ENCODE peak calls at places on chromosomes 4 and X, in nine cellular contexts. Z is body of pancreas; E is hippocampal formation; K is activated T-helper 1 cell treated with anti-CD3 and anti-CD28 coated beads, Interleukin-2, amount 50 U/mL, for 16 hours; T is activated naive CD8-positive, alpha-beta T cell treated with anti-CD3 and anti-CD28 coated beads, Interleukin-2, amount 50 U/mL, for 16 hours; W is HCEC 1CT; Y is SW 1271; G is HS-5; F is HT1080. O is an unnamed sample.

GRCh38 chr4:16597829-16598228 is 300.6 kb downstream of the LDB2 start:
- DNase-seq in Z (no peak), E (no peak), K (no peak), T (no peak), W (no peak), Y (peak; percentile 7), G (no peak), F (peak; percentile 68), O (no peak)

GRCh38 chrX:53440631-53441517 is 6.7 kb upstream of the HSD17B10 start:
- DNase-seq in Z (peak; percentile 71), E (no peak), K (no peak), T (no peak), W (peak; percentile 47), Y (no peak), G (peak; percentile 10), F (peak; percentile 62), O (no peak)

GRCh38 chr4:153345011-153345981 is 808 bp downstream of the MND1 start:
- DNase-seq in Z (peak; percentile 34), E (no peak), K (no peak), T (peak; percentile 9), W (peak; percentile 53), Y (peak; percentile 64), G (peak; percentile 57), F (peak; percentile 74), O (peak; percentile 48)

GRCh38 chr4:149708513-149709175 is 107.0 kb downstream of the IQCM start:
- DNase-seq in Z (no peak), E (no peak), K (no peak), T (no peak), W (peak; percentile 23), Y (no peak), G (no peak), F (peak; percentile 66), O (no peak)

GRCh38 chr4:68342139-68342538 is 7.8 kb downstream of the YTHDC1 start:
- DNase-seq in Z (peak; percentile 24), E (no peak), K (no peak), T (no peak), W (no peak), Y (no peak), G (no peak), F (peak; percentile 26), O (no peak)

GRCh38 chr4:94634266-94634665 is 123.5 kb upstream of the BMPR1B start:
- DNase-seq in Z (no peak), E (no peak), K (no peak), T (no peak), W (peak; percentile 10), Y (no peak), G (no peak), F (no peak), O (no peak)

GRCh38 chr4:73770917-73771316 is 30.5 kb downstream of the CXCL8 start:
- DNase-seq in Z (peak; percentile 81), E (no peak), K (no peak), T (no peak), W (no peak), Y (no peak), G (no peak), F (no peak), O (no peak)

GRCh38 chr4:986949-987688 is at the start of gene IDUA:
- DNase-seq in Z (peak; percentile 77), E (peak; percentile 49), K (peak; percentile 71), T (peak; percentile 79), W (peak; percentile 71), Y (peak; percentile 79), G (peak; percentile 73), F (peak; percentile 80), O (peak; percentile 91)

GRCh38 chr4:7943211-7943610 is 3.5 kb upstream of the AFAP1 start:
- DNase-seq in Z (no peak), E (no peak), K (no peak), T (no peak), W (no peak), Y (no peak), G (no peak), F (no peak), O (no peak)

GRCh38 chrX:17403231-17403691 is 28.3 kb downstream of the NHS start:
- DNase-seq in Z (peak; percentile 33), E (no peak), K (no peak), T (no peak), W (no peak), Y (no peak), G (no peak), F (no peak), O (no peak)

GRCh38 chr4:154738426-154738825 is 5.4 kb upstream of the LRAT start:
- DNase-seq in Z (no peak), E (no peak), K (no peak), T (no peak), W (peak; percentile 2), Y (no peak), G (no peak), F (peak; percentile 63), O (no peak)

GRCh38 chr4:79748835-79749234 is 324.2 kb downstream of the ANTXR2 start:
- DNase-seq in Z (no peak), E (no peak), K (no peak), T (no peak), W (no peak), Y (no peak), G (no peak), F (no peak), O (no peak)

GRCh38 chrX:150544835-150545790 is 23.3 kb upstream of the MTM1 start:
- DNase-seq in Z (no peak), E (peak; percentile 45), K (no peak), T (no peak), W (no peak), Y (no peak), G (no peak), F (no peak), O (no peak)

GRCh38 chr4:168218663-168219062 is 99.9 kb downstream of the DDX60 start:
- DNase-seq in Z (no peak), E (no peak), K (no peak), T (no peak), W (peak; percentile 58), Y (no peak), G (peak; percentile 60), F (peak; percentile 77), O (no peak)

GRCh38 chr4:88442636-88443260 is 14.2 kb upstream of the HERC5 start:
- DNase-seq in Z (no peak), E (no peak), K (no peak), T (no peak), W (no peak), Y (no peak), G (no peak), F (peak; percentile 13), O (no peak)

GRCh38 chr4:681736-682451 is 7.1 kb downstream of the SLC49A3 start:
- DNase-seq in Z (peak; percentile 85), E (no peak), K (no peak), T (no peak), W (no peak), Y (no peak), G (no peak), F (no peak), O (no peak)

GRCh38 chrX:9829308-9830267 is 43.4 kb downstream of the SHROOM2 start:
- DNase-seq in Z (no peak), E (no peak), K (no peak), T (no peak), W (peak; percentile 1), Y (peak; percentile 42), G (peak; percentile 50), F (peak; percentile 94), O (no peak)

GRCh38 chr4:155602351-155603140 is 64.1 kb upstream of the GUCY1A1 start:
- DNase-seq in Z (no peak), E (no peak), K (no peak), T (no peak), W (no peak), Y (no peak), G (no peak), F (no peak), O (no peak)

GRCh38 chrX:138964501-138964900 is 253.0 kb upstream of the FGF13 start:
- DNase-seq in Z (no peak), E (no peak), K (no peak), T (no peak), W (no peak), Y (no peak), G (no peak), F (no peak), O (no peak)

GRCh38 chrX:10750581-10750980 is 130.2 kb upstream of the MID1 start:
- DNase-seq in Z (no peak), E (no peak), K (no peak), T (no peak), W (no peak), Y (no peak), G (no peak), F (no peak), O (no peak)

O was measured in stimulated activated CD8-positive, alpha-beta memory T cell treated with anti-CD3 and anti-CD28 coated beads, Interleukin-7, amount 100 ng/mL, for 4 hours.